ENCODE peak calls at places on chromosomes 4 and X, in seven cellular contexts. X is AG04449, J is gastrocnemius medialis, K is heart right ventricle, I is stomach, F is MM.1S, G is BE2C. A is an unnamed sample.

GRCh38 chr4:185573651-185574199 is 38.4 kb upstream of the PDLIM3 start:
- DNase-seq in X (no peak), J (peak; percentile 82), K (peak; percentile 27), I (no peak), F (no peak), G (peak; percentile 86), A (peak; percentile 55)

GRCh38 chr4:212438-213174 is 88.3 kb downstream of the ZNF718 start:
- DNase-seq in X (peak; percentile 28), J (peak; percentile 6), K (peak; percentile 89), I (peak; percentile 38), F (no peak), G (no peak), A (peak; percentile 74)

GRCh38 chr4:81454498-81454897 is 17.2 kb downstream of the RASGEF1B start:
- DNase-seq in X (no peak), J (no peak), K (no peak), I (no peak), F (no peak), G (no peak), A (no peak)

GRCh38 chrX:142686206-142686605 is 339.5 kb upstream of the SPANXN4 start:
- DNase-seq in X (no peak), J (no peak), K (no peak), I (no peak), F (no peak), G (no peak), A (no peak)

GRCh38 chr4:156756118-156756517 is 215.5 kb downstream of the PDGFC start:
- DNase-seq in X (no peak), J (no peak), K (no peak), I (no peak), F (no peak), G (no peak), A (peak; percentile 55)

GRCh38 chr4:130026185-130026584 is 930.2 kb downstream of the C4orf33 start:
- DNase-seq in X (no peak), J (no peak), K (no peak), I (no peak), F (no peak), G (no peak), A (no peak)

GRCh38 chr4:157220026-157220881 is at the start of gene GRIA2:
- DNase-seq in X (no peak), J (no peak), K (peak; percentile 32), I (peak; percentile 62), F (no peak), G (peak; percentile 50), A (peak; percentile 33)

GRCh38 chr4:88143504-88143903 is 14.9 kb downstream of the ABCG2 start:
- DNase-seq in X (no peak), J (no peak), K (no peak), I (no peak), F (no peak), G (no peak), A (no peak)

GRCh38 chrX:150680974-150681373 is 12.2 kb upstream of the MTMR1 start:
- DNase-seq in X (no peak), J (no peak), K (no peak), I (no peak), F (no peak), G (no peak), A (no peak)

GRCh38 chr4:184392748-184393334 is 81.5 kb downstream of the IRF2 start:
- DNase-seq in X (no peak), J (no peak), K (no peak), I (no peak), F (no peak), G (no peak), A (peak; percentile 33)

GRCh38 chr4:167622481-167623240 is 388.4 kb upstream of the SPOCK3 start:
- DNase-seq in X (peak; percentile 2), J (no peak), K (no peak), I (peak; percentile 66), F (peak; percentile 57), G (peak; percentile 82), A (peak; percentile 13)

GRCh38 chrX:143994206-143994605 is 110.3 kb downstream of the UBE2NL start:
- DNase-seq in X (no peak), J (no peak), K (no peak), I (no peak), F (no peak), G (no peak), A (no peak)

GRCh38 chrX:47644557-47645091 is 5.7 kb downstream of the ELK1 start:
- DNase-seq in X (no peak), J (no peak), K (no peak), I (no peak), F (peak; percentile 31), G (peak; percentile 45), A (peak; percentile 31)

GRCh38 chrX:10146350-10146749 is 10.4 kb upstream of the CLCN4 start:
- DNase-seq in X (no peak), J (no peak), K (no peak), I (no peak), F (no peak), G (no peak), A (peak; percentile 12)

GRCh38 chr4:16187455-16187854 is 38.8 kb downstream of the TAPT1 start:
- DNase-seq in X (no peak), J (no peak), K (no peak), I (no peak), F (no peak), G (no peak), A (no peak)

GRCh38 chr4:146510942-146511341 is 10.8 kb downstream of the SLC10A7 start:
- DNase-seq in X (no peak), J (no peak), K (no peak), I (no peak), F (no peak), G (no peak), A (no peak)

GRCh38 chr4:146511381-146511780 is 10.4 kb downstream of the SLC10A7 start:
- DNase-seq in X (no peak), J (no peak), K (no peak), I (no peak), F (no peak), G (no peak), A (no peak)

GRCh38 chr4:146513548-146513947 is 8.2 kb downstream of the SLC10A7 start:
- DNase-seq in X (no peak), J (no peak), K (no peak), I (no peak), F (no peak), G (no peak), A (no peak)

DNA sequence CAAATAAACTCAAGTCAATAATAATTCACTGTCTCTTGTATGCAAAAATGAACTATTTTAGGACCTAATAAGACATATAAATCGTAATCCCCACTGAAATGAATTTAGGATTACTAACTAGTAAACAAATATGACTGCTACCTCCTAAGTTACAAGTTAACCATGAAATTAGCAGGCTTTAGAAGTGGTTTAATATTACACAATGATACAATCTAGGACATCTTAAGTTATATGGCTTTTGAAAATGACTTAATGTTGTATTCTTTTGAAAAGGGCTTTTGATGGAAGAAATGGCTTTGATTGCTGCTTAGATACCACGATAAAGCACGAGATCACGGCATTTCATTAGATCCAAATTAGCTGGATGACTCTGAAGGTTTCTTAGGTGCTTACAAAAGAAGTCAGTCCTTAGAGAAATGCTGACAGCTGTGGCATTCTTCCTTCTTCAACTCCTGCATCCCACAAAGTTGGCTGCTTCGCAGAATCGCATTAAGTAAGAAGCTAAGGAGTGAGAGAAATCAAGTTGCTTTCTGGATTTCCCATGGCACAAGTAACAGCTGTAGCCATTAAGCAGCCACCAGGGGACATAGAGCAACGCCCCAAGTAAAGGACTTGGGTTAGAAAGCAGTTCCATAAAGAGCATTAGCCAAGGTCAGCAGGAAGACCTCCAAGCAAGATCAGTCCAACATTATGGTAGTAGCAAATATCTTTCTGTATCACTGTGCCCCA is 6.9 kb downstream of the SLC10A7 start:
- DNase-seq in X (no peak), J (no peak), K (no peak), I (no peak), F (no peak), G (no peak), A (no peak)
- TF ChIP-seq CTCF in X (no peak), J (no peak), K (no peak), I (no peak), F (no peak), G (no peak), A (no peak)

DNA sequence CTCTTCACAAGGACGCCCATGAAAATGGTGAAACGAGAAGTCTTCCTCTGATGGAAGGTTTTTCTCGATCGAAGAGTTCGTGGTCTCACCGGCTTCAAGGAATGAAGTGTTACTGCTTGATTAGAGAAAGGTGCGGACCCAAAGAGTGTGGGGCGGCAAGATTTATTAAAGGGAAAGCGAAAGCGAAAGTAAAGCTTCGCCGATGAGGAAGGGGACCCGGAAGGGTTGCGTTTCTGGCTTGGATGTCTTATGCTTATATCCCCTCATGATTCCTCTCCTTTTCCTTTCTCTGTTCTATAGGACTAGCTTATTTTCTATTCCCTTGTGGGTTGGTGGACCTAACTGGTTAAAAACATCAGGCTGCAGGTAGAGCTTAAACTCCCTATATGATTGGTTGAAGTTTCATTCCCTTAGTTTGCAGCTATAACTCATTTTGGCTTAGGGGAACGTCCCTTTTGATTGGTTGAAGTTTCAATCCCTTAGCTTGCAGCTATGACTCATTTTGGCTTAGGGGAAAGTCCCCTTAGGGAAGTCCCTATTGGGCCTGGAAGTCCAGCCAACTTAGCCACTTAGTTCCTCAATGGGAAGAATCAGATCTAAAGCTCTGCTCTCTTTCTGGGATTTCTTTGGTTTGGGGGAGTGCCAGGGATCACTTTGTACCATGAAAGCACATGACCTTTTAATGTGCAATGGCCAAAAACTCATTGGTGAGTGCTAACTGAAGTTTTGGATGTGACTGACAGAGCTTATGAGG is 1025.0 kb upstream of the PCDH10 start:
- DNase-seq in X (no peak), J (no peak), K (no peak), I (peak; percentile 25), F (peak; percentile 37), G (no peak), A (no peak)
- H3K4me3 ChIP-seq in X (no peak overlapping the region), J (no peak overlapping the region), K (no peak overlapping the region), I (no peak overlapping the region), F (no peak overlapping the region), G (no peak overlapping the region), A (no peak overlapping the region)

GRCh38 chr4:56656346-56656643 is 24.8 kb downstream of the HOPX start:
- DNase-seq in X (no peak), J (no peak), K (peak; percentile 8), I (peak; percentile 36), F (peak; percentile 12), G (no peak), A (no peak)
- TF ChIP-seq CTCF in X (peak; percentile 19), J (peak; percentile 43), K (peak; percentile 43), I (no peak), F (peak; percentile 40), G (no peak), A (no peak)

GRCh38 chr4:143700420-143701352 is at the start of gene FREM3:
- DNase-seq in X (no peak), J (no peak), K (no peak), I (no peak), F (no peak), G (no peak), A (no peak)

GRCh38 chr4:143699331-143700059 is 980 bp downstream of the FREM3 start:
- DNase-seq in X (no peak), J (no peak), K (no peak), I (no peak), F (no peak), G (no peak), A (no peak)

GRCh38 chr4:143700060-143700419 is 435 bp downstream of the FREM3 start:
- DNase-seq in X (no peak), J (no peak), K (no peak), I (no peak), F (no peak), G (no peak), A (peak; percentile 1)

DNA sequence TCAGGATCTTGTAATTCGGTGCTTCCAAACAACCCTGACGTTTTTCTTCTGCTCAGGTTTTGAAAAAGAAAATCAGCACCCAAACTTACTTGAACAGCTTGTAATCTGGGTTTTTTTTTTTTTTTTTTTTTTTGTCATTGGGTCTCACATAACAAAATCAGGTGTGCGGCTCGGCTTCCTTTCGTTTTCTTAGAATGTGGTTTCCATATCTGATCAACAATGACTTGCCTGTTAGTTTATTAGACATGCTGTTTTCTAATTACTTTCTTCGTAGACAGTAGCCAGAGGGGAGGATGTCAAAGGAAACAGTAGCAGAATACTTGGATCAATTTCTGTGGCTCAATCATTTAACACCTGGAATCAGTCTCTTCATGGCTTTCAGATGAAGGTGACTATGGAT is 890 bp upstream of the FREM3 start:
- DNase-seq in X (no peak), J (no peak), K (no peak), I (no peak), F (peak; percentile 77), G (no peak), A (no peak)
- H3K4me3 ChIP-seq in X (no peak overlapping the region), J (peak overlapping the region; percentile 49), K (peak overlapping the region; percentile 49), I (no peak overlapping the region), F (peak overlapping the region; percentile 75), G (no peak overlapping the region), A (no peak overlapping the region)